ENCODE peak calls at places on chromosomes 4 and X, in eight cellular contexts. One of them, this sample, is unnamed.

GRCh38 chr4:80135702-80136058 is 61.6 kb upstream of the PRDM8 start:
- DNase-seq in Calu3: no peak
- DNase-seq in progenitor cell of endocrine pancreas: no peak
- DNase-seq in CD8-positive, alpha-beta T cell: no peak
- DNase-seq in GM06990: no peak
- DNase-seq in gastrocnemius medialis: no peak
- DNase-seq in GM23248: no peak
- DNase-seq in HFF-Myc: no peak
- DNase-seq in this sample: no peak

GRCh38 chrX:9465380-9466114 is 689 bp downstream of the TBL1X start:
- DNase-seq in CD8-positive, alpha-beta T cell: no peak
- DNase-seq in gastrocnemius medialis: no peak
- DNase-seq in Calu3: peak; percentile 24
- DNase-seq in GM06990: peak; percentile 50
- DNase-seq in GM23248: peak; percentile 41
- DNase-seq in HFF-Myc: no peak
- DNase-seq in progenitor cell of endocrine pancreas: no peak
- DNase-seq in this sample: peak; percentile 14

GRCh38 chr4:84578540-84579409 is 4.2 kb upstream of the CDS1 start:
- DNase-seq in progenitor cell of endocrine pancreas: no peak
- DNase-seq in GM23248: peak; percentile 65
- DNase-seq in CD8-positive, alpha-beta T cell: no peak
- DNase-seq in GM06990: no peak
- DNase-seq in HFF-Myc: peak; percentile 11
- DNase-seq in Calu3: peak; percentile 39
- DNase-seq in gastrocnemius medialis: no peak
- DNase-seq in this sample: no peak

GRCh38 chrX:130173190-130173895 is 1.6 kb downstream of the RAB33A start:
- DNase-seq in Calu3: no peak
- DNase-seq in CD8-positive, alpha-beta T cell: peak; percentile 8
- DNase-seq in progenitor cell of endocrine pancreas: no peak
- DNase-seq in GM23248: peak; percentile 85
- DNase-seq in gastrocnemius medialis: no peak
- DNase-seq in HFF-Myc: no peak
- DNase-seq in GM06990: no peak
- DNase-seq in this sample: no peak

GRCh38 chrX:40576291-40576690 is 4.5 kb upstream of the ATP6AP2 start:
- DNase-seq in GM06990: no peak
- DNase-seq in gastrocnemius medialis: no peak
- DNase-seq in progenitor cell of endocrine pancreas: no peak
- DNase-seq in CD8-positive, alpha-beta T cell: no peak
- DNase-seq in Calu3: no peak
- DNase-seq in HFF-Myc: no peak
- DNase-seq in GM23248: no peak
- DNase-seq in this sample: no peak

GRCh38 chr4:154314248-154314647 is 177.4 kb downstream of the DCHS2 start:
- DNase-seq in Calu3: peak; percentile 21
- DNase-seq in GM23248: peak; percentile 74
- DNase-seq in GM06990: no peak
- DNase-seq in HFF-Myc: no peak
- DNase-seq in gastrocnemius medialis: no peak
- DNase-seq in progenitor cell of endocrine pancreas: no peak
- DNase-seq in CD8-positive, alpha-beta T cell: no peak
- DNase-seq in this sample: no peak

GRCh38 chr4:26298198-26298950 is 22.4 kb upstream of the RBPJ start:
- DNase-seq in HFF-Myc: no peak
- DNase-seq in GM23248: peak; percentile 86
- DNase-seq in Calu3: no peak
- DNase-seq in GM06990: no peak
- DNase-seq in CD8-positive, alpha-beta T cell: no peak
- DNase-seq in gastrocnemius medialis: no peak
- DNase-seq in progenitor cell of endocrine pancreas: no peak
- DNase-seq in this sample: no peak

GRCh38 chr4:52966781-52967180 is 104.7 kb downstream of the RASL11B start:
- DNase-seq in progenitor cell of endocrine pancreas: no peak
- DNase-seq in gastrocnemius medialis: no peak
- DNase-seq in CD8-positive, alpha-beta T cell: no peak
- DNase-seq in GM06990: no peak
- DNase-seq in GM23248: peak; percentile 22
- DNase-seq in Calu3: no peak
- DNase-seq in HFF-Myc: no peak
- DNase-seq in this sample: no peak

GRCh38 chrX:74593593-74593992 is 20.8 kb downstream of the RLIM start:
- DNase-seq in progenitor cell of endocrine pancreas: no peak
- DNase-seq in GM23248: peak; percentile 14
- DNase-seq in CD8-positive, alpha-beta T cell: no peak
- DNase-seq in Calu3: no peak
- DNase-seq in HFF-Myc: no peak
- DNase-seq in GM06990: no peak
- DNase-seq in gastrocnemius medialis: no peak
- DNase-seq in this sample: no peak

GRCh38 chr4:7381890-7382633 is 52.7 kb downstream of the PSAPL1 start:
- DNase-seq in progenitor cell of endocrine pancreas: no peak
- DNase-seq in gastrocnemius medialis: no peak
- DNase-seq in GM06990: no peak
- DNase-seq in GM23248: no peak
- DNase-seq in HFF-Myc: no peak
- DNase-seq in CD8-positive, alpha-beta T cell: no peak
- DNase-seq in Calu3: no peak
- DNase-seq in this sample: no peak

GRCh38 chrX:22748093-22748999 is 251.4 kb upstream of the DDX53 start:
- DNase-seq in CD8-positive, alpha-beta T cell: peak; percentile 0
- DNase-seq in progenitor cell of endocrine pancreas: peak; percentile 41
- DNase-seq in HFF-Myc: peak; percentile 5
- DNase-seq in gastrocnemius medialis: no peak
- DNase-seq in Calu3: peak; percentile 50
- DNase-seq in GM23248: peak; percentile 55
- DNase-seq in GM06990: no peak
- DNase-seq in this sample: peak; percentile 8

GRCh38 chrX:141724186-141724585 is 25.6 kb upstream of the SPANXD start:
- DNase-seq in gastrocnemius medialis: no peak
- DNase-seq in CD8-positive, alpha-beta T cell: no peak
- DNase-seq in HFF-Myc: no peak
- DNase-seq in progenitor cell of endocrine pancreas: no peak
- DNase-seq in GM23248: no peak
- DNase-seq in Calu3: no peak
- DNase-seq in GM06990: no peak
- DNase-seq in this sample: no peak

GRCh38 chr4:99180367-99181169 is 36.5 kb upstream of the ADH4 start:
- DNase-seq in HFF-Myc: peak; percentile 45
- DNase-seq in progenitor cell of endocrine pancreas: no peak
- DNase-seq in gastrocnemius medialis: peak; percentile 25
- DNase-seq in GM06990: no peak
- DNase-seq in GM23248: peak; percentile 94
- DNase-seq in CD8-positive, alpha-beta T cell: no peak
- DNase-seq in Calu3: no peak
- DNase-seq in this sample: no peak

GRCh38 chr4:39406763-39407583 is at the start of gene KLB:
- DNase-seq in progenitor cell of endocrine pancreas: no peak
- DNase-seq in GM06990: no peak
- DNase-seq in GM23248: peak; percentile 13
- DNase-seq in CD8-positive, alpha-beta T cell: no peak
- DNase-seq in HFF-Myc: no peak
- DNase-seq in Calu3: no peak
- DNase-seq in gastrocnemius medialis: no peak
- DNase-seq in this sample: no peak

GRCh38 chr4:76882630-76883029 is 15.3 kb downstream of the SOWAHB start:
- DNase-seq in CD8-positive, alpha-beta T cell: no peak
- DNase-seq in GM06990: no peak
- DNase-seq in Calu3: no peak
- DNase-seq in HFF-Myc: no peak
- DNase-seq in gastrocnemius medialis: no peak
- DNase-seq in GM23248: no peak
- DNase-seq in progenitor cell of endocrine pancreas: no peak
- DNase-seq in this sample: no peak

GRCh38 chrX:44731160-44731559 is 112.7 kb upstream of the DUSP21 start:
- DNase-seq in gastrocnemius medialis: no peak
- DNase-seq in Calu3: no peak
- DNase-seq in GM06990: no peak
- DNase-seq in CD8-positive, alpha-beta T cell: no peak
- DNase-seq in progenitor cell of endocrine pancreas: no peak
- DNase-seq in GM23248: peak; percentile 40
- DNase-seq in HFF-Myc: no peak
- DNase-seq in this sample: no peak

GRCh38 chrX:150648296-150648940 is 44.8 kb upstream of the MTMR1 start:
- DNase-seq in Calu3: no peak
- DNase-seq in GM23248: no peak
- DNase-seq in GM06990: no peak
- DNase-seq in gastrocnemius medialis: no peak
- DNase-seq in HFF-Myc: no peak
- DNase-seq in progenitor cell of endocrine pancreas: no peak
- DNase-seq in CD8-positive, alpha-beta T cell: no peak
- DNase-seq in this sample: no peak

GRCh38 chr4:82613111-82613510 is 51.3 kb upstream of the TMEM150C start:
- DNase-seq in progenitor cell of endocrine pancreas: no peak
- DNase-seq in GM06990: no peak
- DNase-seq in Calu3: no peak
- DNase-seq in CD8-positive, alpha-beta T cell: no peak
- DNase-seq in gastrocnemius medialis: no peak
- DNase-seq in GM23248: no peak
- DNase-seq in HFF-Myc: no peak
- DNase-seq in this sample: no peak

GRCh38 chr4:6854098-6854744 is 55.4 kb upstream of the TBC1D14 start:
- DNase-seq in gastrocnemius medialis: no peak
- DNase-seq in progenitor cell of endocrine pancreas: no peak
- DNase-seq in Calu3: no peak
- DNase-seq in GM06990: no peak
- DNase-seq in HFF-Myc: no peak
- DNase-seq in GM23248: no peak
- DNase-seq in CD8-positive, alpha-beta T cell: no peak
- DNase-seq in this sample: peak; percentile 15